ENCODE peak calls at places on chromosome 2, in eight cellular contexts. One of them, this sample, is unnamed.

GRCh38 chr2:160390544-160391258 is 102.9 kb downstream of the RBMS1 start:
- DNase-seq in WTC11: no peak
- DNase-seq in sigmoid colon: no peak
- DNase-seq in fibroblast of pulmonary artery: no peak
- DNase-seq in astrocyte of the cerebellum: peak
- DNase-seq in left ventricle myocardium inferior: no peak
- DNase-seq in pancreas: no peak
- DNase-seq in Calu3: no peak
- DNase-seq in this sample: no peak

GRCh38 chr2:191333911-191334357 is 88.7 kb downstream of the MYO1B start:
- DNase-seq in astrocyte of the cerebellum: peak
- DNase-seq in sigmoid colon: no peak
- DNase-seq in pancreas: no peak
- DNase-seq in Calu3: no peak
- DNase-seq in fibroblast of pulmonary artery: peak
- DNase-seq in WTC11: no peak
- DNase-seq in left ventricle myocardium inferior: no peak
- DNase-seq in this sample: no peak

GRCh38 chr2:136225950-136226835 is 108.2 kb upstream of the CXCR4 start:
- DNase-seq in fibroblast of pulmonary artery: no peak
- DNase-seq in pancreas: no peak
- DNase-seq in WTC11: no peak
- DNase-seq in sigmoid colon: no peak
- DNase-seq in Calu3: no peak
- DNase-seq in left ventricle myocardium inferior: no peak
- DNase-seq in astrocyte of the cerebellum: no peak
- DNase-seq in this sample: no peak

GRCh38 chr2:219998099-219998498 is 370.7 kb downstream of the SLC4A3 start:
- DNase-seq in left ventricle myocardium inferior: no peak
- DNase-seq in WTC11: peak
- DNase-seq in sigmoid colon: no peak
- DNase-seq in Calu3: no peak
- DNase-seq in pancreas: no peak
- DNase-seq in astrocyte of the cerebellum: no peak
- DNase-seq in fibroblast of pulmonary artery: no peak
- DNase-seq in this sample: no peak

GRCh38 chr2:63058742-63059433 is 8.3 kb downstream of the OTX1 start:
- DNase-seq in astrocyte of the cerebellum: no peak
- DNase-seq in Calu3: no peak
- DNase-seq in left ventricle myocardium inferior: no peak
- DNase-seq in pancreas: peak
- DNase-seq in fibroblast of pulmonary artery: no peak
- DNase-seq in sigmoid colon: peak
- DNase-seq in WTC11: peak
- DNase-seq in this sample: no peak

GRCh38 chr2:58137856-58138255 is 91.2 kb downstream of the VRK2 start:
- DNase-seq in WTC11: no peak
- DNase-seq in pancreas: no peak
- DNase-seq in Calu3: no peak
- DNase-seq in sigmoid colon: no peak
- DNase-seq in fibroblast of pulmonary artery: peak
- DNase-seq in astrocyte of the cerebellum: no peak
- DNase-seq in left ventricle myocardium inferior: no peak
- DNase-seq in this sample: no peak

GRCh38 chr2:239724194-239724849 is 300.8 kb downstream of the NDUFA10 start:
- DNase-seq in fibroblast of pulmonary artery: no peak
- DNase-seq in sigmoid colon: peak
- DNase-seq in left ventricle myocardium inferior: no peak
- DNase-seq in WTC11: no peak
- DNase-seq in Calu3: no peak
- DNase-seq in astrocyte of the cerebellum: no peak
- DNase-seq in pancreas: no peak
- DNase-seq in this sample: no peak

GRCh38 chr2:227036527-227036926 is 127.5 kb downstream of the COL4A4 start:
- DNase-seq in fibroblast of pulmonary artery: no peak
- DNase-seq in WTC11: no peak
- DNase-seq in pancreas: no peak
- DNase-seq in astrocyte of the cerebellum: no peak
- DNase-seq in sigmoid colon: no peak
- DNase-seq in Calu3: no peak
- DNase-seq in left ventricle myocardium inferior: no peak
- DNase-seq in this sample: no peak

GRCh38 chr2:201644001-201644400 is 698 bp upstream of the TMEM237 start:
- DNase-seq in pancreas: peak
- DNase-seq in astrocyte of the cerebellum: no peak
- DNase-seq in fibroblast of pulmonary artery: peak
- DNase-seq in sigmoid colon: peak
- DNase-seq in left ventricle myocardium inferior: no peak
- DNase-seq in Calu3: no peak
- DNase-seq in WTC11: no peak
- DNase-seq in this sample: no peak

GRCh38 chr2:1742680-1743395 is 1.5 kb downstream of the PXDN start:
- DNase-seq in sigmoid colon: peak
- DNase-seq in left ventricle myocardium inferior: peak
- DNase-seq in fibroblast of pulmonary artery: peak
- DNase-seq in Calu3: no peak
- DNase-seq in WTC11: peak
- DNase-seq in pancreas: peak
- DNase-seq in astrocyte of the cerebellum: peak
- DNase-seq in this sample: no peak

GRCh38 chr2:157900203-157900602 is 24.1 kb upstream of the ACVR1 start:
- DNase-seq in sigmoid colon: no peak
- DNase-seq in astrocyte of the cerebellum: peak
- DNase-seq in pancreas: no peak
- DNase-seq in fibroblast of pulmonary artery: no peak
- DNase-seq in Calu3: no peak
- DNase-seq in left ventricle myocardium inferior: no peak
- DNase-seq in WTC11: no peak
- DNase-seq in this sample: no peak

GRCh38 chr2:64982932-64983331 is 6.3 kb upstream of the SLC1A4 start:
- DNase-seq in sigmoid colon: no peak
- DNase-seq in fibroblast of pulmonary artery: no peak
- DNase-seq in Calu3: no peak
- DNase-seq in left ventricle myocardium inferior: no peak
- DNase-seq in pancreas: no peak
- DNase-seq in WTC11: no peak
- DNase-seq in astrocyte of the cerebellum: no peak
- DNase-seq in this sample: no peak

GRCh38 chr2:160109939-160110673 is 47.7 kb upstream of the PLA2R1 start:
- DNase-seq in left ventricle myocardium inferior: peak
- DNase-seq in Calu3: peak
- DNase-seq in astrocyte of the cerebellum: peak
- DNase-seq in WTC11: peak
- DNase-seq in fibroblast of pulmonary artery: peak
- DNase-seq in sigmoid colon: peak
- DNase-seq in pancreas: peak
- DNase-seq in this sample: no peak

GRCh38 chr2:113138428-113139322 is 11.3 kb downstream of the IL1RN start:
- DNase-seq in sigmoid colon: no peak
- DNase-seq in pancreas: peak
- DNase-seq in WTC11: no peak
- DNase-seq in fibroblast of pulmonary artery: peak
- DNase-seq in Calu3: peak
- DNase-seq in left ventricle myocardium inferior: no peak
- DNase-seq in astrocyte of the cerebellum: peak
- DNase-seq in this sample: no peak

GRCh38 chr2:74050153-74050552 is 65.4 kb downstream of the TET3 start:
- DNase-seq in pancreas: no peak
- DNase-seq in WTC11: no peak
- DNase-seq in sigmoid colon: no peak
- DNase-seq in fibroblast of pulmonary artery: no peak
- DNase-seq in astrocyte of the cerebellum: no peak
- DNase-seq in Calu3: no peak
- DNase-seq in left ventricle myocardium inferior: no peak
- DNase-seq in this sample: no peak

GRCh38 chr2:9326975-9327374 is 96.4 kb downstream of the ITGB1BP1 start:
- DNase-seq in sigmoid colon: no peak
- DNase-seq in astrocyte of the cerebellum: no peak
- DNase-seq in left ventricle myocardium inferior: no peak
- DNase-seq in pancreas: no peak
- DNase-seq in WTC11: no peak
- DNase-seq in Calu3: no peak
- DNase-seq in fibroblast of pulmonary artery: peak
- DNase-seq in this sample: no peak

GRCh38 chr2:48145845-48146452 is 239.7 kb upstream of the FBXO11 start:
- DNase-seq in Calu3: no peak
- DNase-seq in astrocyte of the cerebellum: no peak
- DNase-seq in WTC11: no peak
- DNase-seq in left ventricle myocardium inferior: no peak
- DNase-seq in pancreas: no peak
- DNase-seq in sigmoid colon: no peak
- DNase-seq in fibroblast of pulmonary artery: peak
- DNase-seq in this sample: no peak

GRCh38 chr2:139394801-139395200 is 614.6 kb upstream of the NXPH2 start:
- DNase-seq in astrocyte of the cerebellum: no peak
- DNase-seq in pancreas: no peak
- DNase-seq in fibroblast of pulmonary artery: no peak
- DNase-seq in Calu3: no peak
- DNase-seq in left ventricle myocardium inferior: no peak
- DNase-seq in sigmoid colon: no peak
- DNase-seq in WTC11: no peak
- DNase-seq in this sample: no peak

GRCh38 chr2:46097714-46098480 is 199.3 kb upstream of the EPAS1 start:
- DNase-seq in left ventricle myocardium inferior: no peak
- DNase-seq in fibroblast of pulmonary artery: peak
- DNase-seq in astrocyte of the cerebellum: peak
- DNase-seq in Calu3: peak
- DNase-seq in pancreas: peak
- DNase-seq in sigmoid colon: peak
- DNase-seq in WTC11: no peak
- DNase-seq in this sample: no peak

GRCh38 chr2:19358242-19359020 is at the start of gene OSR1:
- DNase-seq in fibroblast of pulmonary artery: peak
- DNase-seq in WTC11: peak
- DNase-seq in sigmoid colon: peak
- DNase-seq in astrocyte of the cerebellum: no peak
- DNase-seq in left ventricle myocardium inferior: peak
- DNase-seq in Calu3: peak
- DNase-seq in pancreas: peak
- DNase-seq in this sample: no peak

GRCh38 chr2:240579771-240580614 is 6.5 kb upstream of the CAPN10 start:
- DNase-seq in pancreas: peak
- DNase-seq in WTC11: peak
- DNase-seq in left ventricle myocardium inferior: no peak
- DNase-seq in astrocyte of the cerebellum: no peak
- DNase-seq in fibroblast of pulmonary artery: peak
- DNase-seq in Calu3: peak
- DNase-seq in sigmoid colon: peak
- DNase-seq in this sample: no peak

GRCh38 chr2:208265807-208266640 is at the start of gene PIKFYVE:
- DNase-seq in WTC11: peak
- DNase-seq in fibroblast of pulmonary artery: peak
- DNase-seq in left ventricle myocardium inferior: peak
- DNase-seq in sigmoid colon: peak
- DNase-seq in Calu3: peak
- DNase-seq in astrocyte of the cerebellum: peak
- DNase-seq in pancreas: peak
- DNase-seq in this sample: peak
- TF ChIP-seq CTCF in WTC11: no peak
- TF ChIP-seq CTCF in fibroblast of pulmonary artery: no peak
- TF ChIP-seq CTCF in left ventricle myocardium inferior: peak
- TF ChIP-seq CTCF in sigmoid colon: no peak
- TF ChIP-seq CTCF in Calu3: no peak
- TF ChIP-seq CTCF in astrocyte of the cerebellum: no peak
- TF ChIP-seq CTCF in pancreas: no peak
- TF ChIP-seq CTCF in this sample: no peak

GRCh38 chr2:131146255-131146654 is 41.1 kb downstream of the PLEKHB2 start:
- DNase-seq in WTC11: no peak
- DNase-seq in astrocyte of the cerebellum: no peak
- DNase-seq in pancreas: no peak
- DNase-seq in Calu3: no peak
- DNase-seq in fibroblast of pulmonary artery: no peak
- DNase-seq in left ventricle myocardium inferior: no peak
- DNase-seq in sigmoid colon: no peak
- DNase-seq in this sample: no peak

GRCh38 chr2:131151398-131151797 is 46.3 kb downstream of the PLEKHB2 start:
- DNase-seq in sigmoid colon: no peak
- DNase-seq in Calu3: no peak
- DNase-seq in left ventricle myocardium inferior: no peak
- DNase-seq in WTC11: no peak
- DNase-seq in astrocyte of the cerebellum: no peak
- DNase-seq in fibroblast of pulmonary artery: no peak
- DNase-seq in pancreas: no peak
- DNase-seq in this sample: no peak

GRCh38 chr2:131146749-131147148 is 41.6 kb downstream of the PLEKHB2 start:
- DNase-seq in Calu3: no peak
- DNase-seq in astrocyte of the cerebellum: no peak
- DNase-seq in fibroblast of pulmonary artery: no peak
- DNase-seq in WTC11: no peak
- DNase-seq in pancreas: no peak
- DNase-seq in sigmoid colon: no peak
- DNase-seq in left ventricle myocardium inferior: no peak
- DNase-seq in this sample: no peak

GRCh38 chr2:131145040-131145439 is 39.9 kb downstream of the PLEKHB2 start:
- DNase-seq in WTC11: no peak
- DNase-seq in sigmoid colon: no peak
- DNase-seq in Calu3: no peak
- DNase-seq in pancreas: no peak
- DNase-seq in astrocyte of the cerebellum: no peak
- DNase-seq in left ventricle myocardium inferior: no peak
- DNase-seq in fibroblast of pulmonary artery: no peak
- DNase-seq in this sample: no peak

DNA sequence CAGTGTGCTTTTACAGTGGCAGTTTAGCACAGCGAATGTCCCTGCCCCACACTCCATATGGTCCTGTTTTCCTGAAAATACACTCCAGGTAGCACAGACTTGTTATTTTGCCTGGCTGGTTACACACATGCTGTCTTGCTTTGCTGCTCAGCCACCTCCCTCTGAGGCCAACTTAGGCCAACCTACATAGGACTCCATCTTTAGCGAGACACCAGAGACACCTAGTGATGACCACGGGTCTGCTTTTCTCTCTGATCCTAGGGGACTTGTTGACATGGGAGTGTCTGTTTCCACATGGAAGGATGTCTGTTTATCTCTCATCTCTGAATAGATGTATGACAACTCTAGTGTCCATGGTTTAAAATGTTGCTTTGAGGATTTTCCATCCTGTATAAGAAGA is 43.3 kb downstream of the PLEKHB2 start:
- DNase-seq in Calu3: no peak
- DNase-seq in pancreas: no peak
- DNase-seq in left ventricle myocardium inferior: no peak
- DNase-seq in fibroblast of pulmonary artery: no peak
- DNase-seq in sigmoid colon: no peak
- DNase-seq in astrocyte of the cerebellum: no peak
- DNase-seq in WTC11: no peak
- DNase-seq in this sample: no peak
- TF ChIP-seq CTCF in Calu3: no peak
- TF ChIP-seq CTCF in pancreas: no peak
- TF ChIP-seq CTCF in left ventricle myocardium inferior: peak
- TF ChIP-seq CTCF in fibroblast of pulmonary artery: no peak
- TF ChIP-seq CTCF in sigmoid colon: no peak
- TF ChIP-seq CTCF in astrocyte of the cerebellum: no peak
- TF ChIP-seq CTCF in WTC11: no peak
- TF ChIP-seq CTCF in this sample: no peak

GRCh38 chr2:103991591-103991990 is 862.3 kb upstream of the POU3F3 start:
- DNase-seq in fibroblast of pulmonary artery: no peak
- DNase-seq in pancreas: no peak
- DNase-seq in astrocyte of the cerebellum: no peak
- DNase-seq in sigmoid colon: no peak
- DNase-seq in WTC11: no peak
- DNase-seq in left ventricle myocardium inferior: no peak
- DNase-seq in Calu3: no peak
- DNase-seq in this sample: no peak
- TF ChIP-seq CTCF in fibroblast of pulmonary artery: no peak
- TF ChIP-seq CTCF in pancreas: no peak
- TF ChIP-seq CTCF in astrocyte of the cerebellum: peak
- TF ChIP-seq CTCF in sigmoid colon: no peak
- TF ChIP-seq CTCF in WTC11: peak
- TF ChIP-seq CTCF in left ventricle myocardium inferior: no peak
- TF ChIP-seq CTCF in Calu3: no peak
- TF ChIP-seq CTCF in this sample: peak

GRCh38 chr2:69208023-69208595 is 178.9 kb downstream of the GFPT1 start:
- DNase-seq in fibroblast of pulmonary artery: no peak
- DNase-seq in WTC11: no peak
- DNase-seq in astrocyte of the cerebellum: no peak
- DNase-seq in sigmoid colon: no peak
- DNase-seq in left ventricle myocardium inferior: no peak
- DNase-seq in pancreas: no peak
- DNase-seq in Calu3: peak
- DNase-seq in this sample: no peak
- TF ChIP-seq CTCF in fibroblast of pulmonary artery: peak
- TF ChIP-seq CTCF in WTC11: no peak
- TF ChIP-seq CTCF in astrocyte of the cerebellum: peak
- TF ChIP-seq CTCF in sigmoid colon: no peak
- TF ChIP-seq CTCF in left ventricle myocardium inferior: no peak
- TF ChIP-seq CTCF in pancreas: no peak
- TF ChIP-seq CTCF in Calu3: no peak
- TF ChIP-seq CTCF in this sample: no peak

This sample was measured in D721Med.